ENCODE peak calls at places on chromosomes 7 and 10, in five cellular contexts. F is stomach, S is transverse colon, N is HL-60, H is SK-N-SH. C is an unnamed sample.

GRCh38 chr7:2971914-2972530 is 71.6 kb downstream of the CARD11 start:
- DNase-seq in H (no peak), S (no peak), N (no peak), F (no peak), C (no peak)

GRCh38 chr10:128527730-128528129 is 401.5 kb upstream of the MKI67 start:
- DNase-seq in S (no peak), N (no peak), H (no peak), F (no peak), C (no peak)

GRCh38 chr10:61981460-61981859 is 80.0 kb downstream of the ARID5B start:
- DNase-seq in H (no peak), F (no peak), S (no peak), N (no peak), C (no peak)

GRCh38 chr10:130500251-130501000 is 364.2 kb downstream of the GLRX3 start:
- DNase-seq in N (no peak), H (no peak), F (no peak), S (no peak), C (no peak)

GRCh38 chr7:55538538-55538937 is 33.8 kb downstream of the VOPP1 start:
- DNase-seq in S (no peak), H (no peak), F (no peak), N (no peak), C (no peak)

GRCh38 chr7:2805213-2806003 is 38.7 kb downstream of the GNA12 start:
- DNase-seq in F (peak), S (no peak), N (no peak), H (no peak), C (no peak)

GRCh38 chr10:86249794-86250193 is 116.8 kb downstream of the GRID1 start:
- DNase-seq in H (no peak), F (no peak), S (no peak), N (no peak), C (no peak)

GRCh38 chr10:33412261-33413092 is 78.0 kb upstream of the NRP1 start:
- DNase-seq in N (peak), F (no peak), H (no peak), S (no peak), C (no peak)

GRCh38 chr10:23065549-23065948 is 29.8 kb upstream of the MSRB2 start:
- DNase-seq in H (no peak), S (peak), F (peak), N (no peak), C (peak)

GRCh38 chr7:39733881-39734571 is 110.7 kb downstream of the RALA start:
- DNase-seq in H (no peak), N (no peak), F (no peak), S (no peak), C (no peak)

GRCh38 chr10:6162589-6163356 is 40.0 kb upstream of the PFKFB3 start:
- DNase-seq in F (no peak), N (no peak), H (no peak), S (peak), C (no peak)

GRCh38 chr10:33519130-33519860 is 184.8 kb upstream of the NRP1 start:
- DNase-seq in N (no peak), H (no peak), S (no peak), F (no peak), C (no peak)

GRCh38 chr10:71831646-71832552 is 19.2 kb downstream of the PSAP start:
- DNase-seq in S (peak), H (no peak), N (no peak), F (peak), C (no peak)

GRCh38 chr7:71694678-71695077 is 562.7 kb downstream of the GALNT17 start:
- DNase-seq in F (no peak), H (no peak), S (no peak), N (no peak), C (no peak)

GRCh38 chr10:955820-956217 is 24.3 kb upstream of the LARP4B start:
- DNase-seq in F (no peak), H (no peak), N (no peak), S (no peak), C (no peak)

DNA sequence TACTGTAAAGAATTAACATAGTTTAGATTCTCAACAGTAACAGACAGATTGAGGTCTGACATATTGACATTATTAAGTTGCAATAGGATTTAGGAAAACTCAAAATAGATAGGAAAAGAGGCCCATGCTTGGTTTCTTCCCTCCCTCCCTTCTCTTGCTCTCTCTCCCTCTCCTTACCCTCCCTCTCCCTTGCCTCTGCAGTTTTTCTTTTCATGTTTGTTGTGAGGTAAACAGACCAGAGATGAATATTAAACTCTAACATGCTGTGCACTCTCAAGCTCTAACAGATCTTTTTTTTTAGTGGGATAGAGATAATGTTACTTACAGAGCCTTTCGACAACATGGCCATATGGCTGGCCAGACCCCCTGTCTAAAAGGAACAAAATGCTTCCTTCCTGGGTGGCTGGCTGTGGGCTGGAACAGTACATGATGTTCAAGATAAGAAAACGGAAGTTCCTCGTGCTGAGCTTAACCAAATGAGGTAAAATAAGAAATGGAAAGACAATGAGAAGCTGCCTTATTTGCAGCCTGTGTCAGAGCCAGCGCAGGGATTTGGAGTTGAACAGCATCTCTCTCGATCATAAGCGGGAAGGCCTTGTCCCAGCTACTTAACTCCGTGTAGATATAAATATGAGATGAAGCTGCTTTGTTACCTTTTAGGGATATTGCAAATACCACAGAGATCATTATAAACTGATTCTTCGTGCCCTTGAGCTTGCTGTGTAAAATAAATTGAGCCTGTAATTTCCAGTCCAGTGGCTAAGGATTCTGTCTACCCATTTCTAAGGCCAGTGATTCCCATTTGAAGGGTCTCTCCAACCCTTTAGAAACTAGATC is 391.9 kb upstream of the NPVF start:
- DNase-seq in H (peak), F (peak), N (peak), S (peak), C (peak)
- H3K4me3 ChIP-seq in H (no peak), F (no peak), N (no peak), S (no peak), C (no peak)

DNA sequence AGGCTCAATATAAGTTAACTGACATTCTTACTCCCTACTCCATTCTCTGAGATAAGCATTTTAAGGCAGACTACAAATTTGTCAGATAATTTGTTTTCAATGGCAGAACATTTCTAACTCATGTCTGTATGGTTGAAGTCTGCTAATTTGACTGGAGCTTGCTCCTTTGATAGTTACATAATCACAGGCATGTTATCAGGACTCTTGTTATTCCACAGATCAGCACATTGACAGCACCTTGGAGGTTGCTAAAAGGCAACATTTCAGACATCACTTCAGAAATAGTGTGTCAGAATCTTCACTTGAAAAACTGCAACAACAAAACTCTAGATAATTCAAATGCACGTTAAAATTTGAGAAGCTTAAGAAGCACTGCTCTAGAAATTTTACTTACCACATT is 158.3 kb upstream of the PCLO start:
- DNase-seq in N (no peak), S (no peak), H (no peak), F (no peak), C (no peak)
- TF ChIP-seq POLR2AphosphoS5 in N (no peak), S (no peak), H (no peak), F (no peak), C (no peak)

GRCh38 chr10:68155615-68156205 is 46.4 kb downstream of the MYPN start:
- DNase-seq in H (no peak), N (no peak), S (no peak), F (no peak), C (no peak)

GRCh38 chr10:68151453-68151852 is 42.2 kb downstream of the MYPN start:
- DNase-seq in F (no peak), H (no peak), N (no peak), S (no peak), C (no peak)

GRCh38 chr10:68154211-68154497 is 44.9 kb downstream of the MYPN start:
- DNase-seq in F (no peak), S (no peak), H (peak), N (no peak), C (no peak)

GRCh38 chr10:68156373-68157185 is 47.3 kb downstream of the MYPN start:
- DNase-seq in S (peak), N (peak), H (peak), F (peak), C (peak)

GRCh38 chr10:68153473-68154210 is 44.4 kb downstream of the MYPN start:
- DNase-seq in H (peak), N (no peak), S (peak), F (peak), C (no peak)
- H3K4me3 ChIP-seq in H (peak), N (no peak), S (no peak), F (no peak), C (no peak)

GRCh38 chr7:83672157-83672556 is 23.2 kb upstream of the SEMA3E start:
- DNase-seq in S (no peak), F (no peak), N (no peak), H (no peak), C (no peak)

GRCh38 chr7:83681200-83681599 is 32.3 kb upstream of the SEMA3E start:
- DNase-seq in S (no peak), N (no peak), H (no peak), F (no peak), C (no peak)

GRCh38 chr7:83677180-83677866 is 28.4 kb upstream of the SEMA3E start:
- DNase-seq in S (no peak), N (no peak), F (peak), H (peak), C (no peak)
- TF ChIP-seq POLR2AphosphoS5 in S (no peak), N (no peak), F (no peak), H (peak), C (no peak)

GRCh38 chr7:40810274-40810673 is 675.5 kb downstream of the SUGCT start:
- DNase-seq in H (no peak), N (no peak), S (no peak), F (no peak), C (no peak)

GRCh38 chr7:40811666-40812065 is 676.9 kb downstream of the SUGCT start:
- DNase-seq in F (no peak), H (no peak), S (no peak), N (no peak), C (no peak)

GRCh38 chr7:40815022-40815421 is 680.2 kb downstream of the SUGCT start:
- DNase-seq in N (no peak), H (no peak), F (no peak), S (no peak), C (no peak)

DNA sequence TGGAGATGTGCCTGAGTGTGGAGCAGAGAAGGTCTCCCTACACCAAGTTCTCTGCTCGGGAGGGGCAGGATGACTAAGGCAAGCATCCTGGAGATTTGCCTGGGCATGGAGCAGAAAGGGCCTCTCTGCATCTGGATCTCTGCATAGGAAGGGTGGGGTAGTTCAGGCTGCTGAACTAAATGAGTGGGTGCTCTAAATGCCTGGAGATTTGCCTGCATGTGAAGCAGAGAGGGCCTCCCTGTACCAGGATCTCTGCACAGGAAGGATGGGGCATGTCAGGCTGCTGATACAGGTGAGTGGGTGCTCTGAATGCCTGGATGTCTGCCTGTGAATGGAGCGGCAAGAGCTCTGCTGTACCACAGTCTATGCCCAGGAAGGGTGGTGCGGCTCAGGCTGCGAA is 680.7 kb downstream of the SUGCT start:
- DNase-seq in H (no peak), N (no peak), F (no peak), S (no peak), C (no peak)
- H3K4me3 ChIP-seq in H (no peak), N (no peak), F (no peak), S (no peak), C (no peak)

GRCh38 chr10:29784175-29784773 is 149.5 kb upstream of the SVIL start:
- DNase-seq in H (no peak), F (peak), N (no peak), S (peak), C (peak)
- TF ChIP-seq POLR2AphosphoS5 in H (peak), F (peak), N (no peak), S (peak), C (peak)

DNA sequence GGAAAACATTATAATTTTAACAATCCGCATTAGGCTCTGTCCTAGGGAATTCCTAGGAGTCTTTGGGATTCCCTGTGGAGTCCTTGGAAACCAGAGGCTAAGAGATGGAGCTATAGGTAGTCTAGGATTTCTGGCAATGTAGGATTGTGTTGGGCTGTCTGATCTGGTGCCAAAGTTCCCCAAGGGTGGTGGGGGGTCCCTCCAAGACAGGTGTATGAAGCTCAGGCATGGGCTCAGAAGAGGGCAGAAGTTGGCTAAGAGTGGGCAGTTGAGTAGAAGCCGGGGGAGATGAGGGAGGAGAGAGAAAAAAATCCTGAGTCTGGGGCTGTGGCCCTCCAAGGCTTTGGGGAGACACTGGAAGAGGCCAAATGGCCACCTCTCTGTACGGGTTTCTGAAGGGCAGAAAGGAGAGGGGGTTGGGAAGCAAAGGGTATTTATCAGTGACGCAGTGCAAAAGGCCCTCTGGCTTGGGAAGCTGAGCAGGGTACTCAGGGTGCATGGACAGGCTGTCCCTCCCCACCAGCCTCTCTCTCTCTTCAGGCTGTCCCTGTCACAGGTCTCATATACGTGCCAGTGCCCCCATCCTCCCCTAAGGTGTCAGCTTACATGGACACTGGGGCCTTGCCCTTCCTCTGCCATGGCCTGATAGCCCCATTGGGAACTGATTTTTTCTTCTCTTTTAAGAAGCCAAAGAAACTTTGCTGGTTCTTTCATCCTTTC is 923 bp downstream of the HOXA6 start:
- DNase-seq in S (peak), F (no peak), N (no peak), H (peak), C (no peak)
- H3K4me3 ChIP-seq in S (peak), F (peak), N (no peak), H (no peak), C (no peak)

C was measured in prostate gland.